ENCODE peak calls at places on chromosome 21, in ten cellular contexts. R, W, F, S, G, X, Q, V, U and E are unnamed samples.

GRCh38 chr21:36260030-36260787 is 59.8 kb upstream of the MORC3 start:
- DNase-seq in R (peak), W (peak), F (peak), S (peak), G (peak), X (no peak), Q (peak), V (peak), U (peak), E (peak)

GRCh38 chr21:27571706-27572105 is 604.8 kb upstream of the ADAMTS5 start:
- DNase-seq in R (no peak), W (peak), F (no peak), S (peak), G (no peak), X (no peak), Q (no peak), V (no peak), U (no peak), E (peak)

GRCh38 chr21:46098303-46099141 is 610 bp downstream of the COL6A2 start:
- DNase-seq in R (peak), W (no peak), F (peak), S (no peak), G (no peak), X (peak), Q (peak), V (peak), U (peak), E (no peak)

GRCh38 chr21:40688106-40688850 is 158.7 kb downstream of the DSCAM start:
- DNase-seq in R (no peak), W (no peak), F (no peak), S (no peak), G (no peak), X (no peak), Q (no peak), V (no peak), U (no peak), E (no peak)

GRCh38 chr21:42992943-42993712 is 18.8 kb downstream of the PKNOX1 start:
- DNase-seq in R (no peak), W (peak), F (no peak), S (peak), G (no peak), X (no peak), Q (no peak), V (no peak), U (no peak), E (no peak)

GRCh38 chr21:30329203-30329868 is 8.2 kb downstream of the KRTAP27-1 start:
- DNase-seq in R (no peak), W (peak), F (no peak), S (no peak), G (no peak), X (no peak), Q (no peak), V (no peak), U (no peak), E (no peak)

GRCh38 chr21:44982558-44983244 is 42.9 kb downstream of the SLX9 start:
- DNase-seq in R (no peak), W (peak), F (peak), S (peak), G (no peak), X (no peak), Q (no peak), V (no peak), U (no peak), E (no peak)

GRCh38 chr21:37146320-37147225 is 73.5 kb downstream of the TTC3 start:
- DNase-seq in R (no peak), W (peak), F (no peak), S (peak), G (no peak), X (no peak), Q (no peak), V (peak), U (no peak), E (no peak)

GRCh38 chr21:45388011-45388521 is 16.9 kb upstream of the COL18A1 start:
- DNase-seq in R (peak), W (no peak), F (no peak), S (no peak), G (no peak), X (peak), Q (peak), V (peak), U (no peak), E (no peak)

GRCh38 chr21:15667824-15668223 is 62.0 kb upstream of the USP25 start:
- DNase-seq in R (no peak), W (no peak), F (no peak), S (no peak), G (no peak), X (no peak), Q (no peak), V (peak), U (no peak), E (no peak)

GRCh38 chr21:35291963-35292627 is 243.0 kb upstream of the RUNX1 start:
- DNase-seq in R (no peak), W (no peak), F (no peak), S (no peak), G (no peak), X (no peak), Q (no peak), V (no peak), U (no peak), E (no peak)

GRCh38 chr21:29501451-29501850 is 202.7 kb downstream of the BACH1 start:
- DNase-seq in R (no peak), W (peak), F (no peak), S (peak), G (no peak), X (no peak), Q (no peak), V (no peak), U (no peak), E (no peak)

GRCh38 chr21:42550817-42551216 is 37.2 kb downstream of the SLC37A1 start:
- DNase-seq in R (no peak), W (no peak), F (peak), S (no peak), G (no peak), X (no peak), Q (no peak), V (no peak), U (no peak), E (no peak)

GRCh38 chr21:45574691-45575090 is 32.5 kb upstream of the SLC19A1 start:
- DNase-seq in R (no peak), W (no peak), F (no peak), S (no peak), G (no peak), X (peak), Q (no peak), V (no peak), U (no peak), E (no peak)

GRCh38 chr21:14243877-14244276 is 27.9 kb downstream of the RBM11 start:
- DNase-seq in R (no peak), W (no peak), F (no peak), S (no peak), G (no peak), X (no peak), Q (no peak), V (no peak), U (no peak), E (no peak)

GRCh38 chr21:10521091-10521598 is at the start of gene TPTE:
- DNase-seq in R (no peak), W (no peak), F (no peak), S (no peak), G (no peak), X (no peak), Q (no peak), V (no peak), U (no peak), E (no peak)

GRCh38 chr21:46517361-46517760 is 58.7 kb downstream of the DIP2A start:
- DNase-seq in R (no peak), W (no peak), F (peak), S (no peak), G (no peak), X (peak), Q (no peak), V (no peak), U (no peak), E (no peak)

GRCh38 chr21:34129039-34129891 is 55.9 kb downstream of the MRPS6 start:
- DNase-seq in R (peak), W (peak), F (peak), S (peak), G (peak), X (no peak), Q (peak), V (peak), U (peak), E (peak)
- TF ChIP-seq CTCF in R (peak), W (peak), F (no peak), S (peak), G (peak), X (no peak), Q (peak), V (peak), U (peak), E (peak)

GRCh38 chr21:38811257-38811656 is 5.5 kb downstream of the ETS2 start:
- DNase-seq in R (no peak), W (peak), F (no peak), S (peak), G (peak), X (peak), Q (no peak), V (no peak), U (no peak), E (peak)

GRCh38 chr21:38815060-38815405 is 9.3 kb downstream of the ETS2 start:
- DNase-seq in R (no peak), W (peak), F (no peak), S (no peak), G (no peak), X (no peak), Q (no peak), V (no peak), U (no peak), E (no peak)

GRCh38 chr21:38814126-38815059 is 8.7 kb downstream of the ETS2 start:
- DNase-seq in R (no peak), W (no peak), F (no peak), S (no peak), G (no peak), X (no peak), Q (peak), V (no peak), U (no peak), E (no peak)

GRCh38 chr21:38813554-38813953 is 7.8 kb downstream of the ETS2 start:
- DNase-seq in R (no peak), W (no peak), F (no peak), S (no peak), G (no peak), X (no peak), Q (no peak), V (no peak), U (no peak), E (no peak)

GRCh38 chr21:38813143-38813542 is 7.4 kb downstream of the ETS2 start:
- DNase-seq in R (no peak), W (no peak), F (no peak), S (no peak), G (no peak), X (peak), Q (peak), V (no peak), U (no peak), E (no peak)
- H3K4me3 ChIP-seq in R (no peak), W (no peak), F (no peak), S (no peak), G (no peak), X (no peak), Q (peak), V (no peak), U (peak), E (no peak)

DNA sequence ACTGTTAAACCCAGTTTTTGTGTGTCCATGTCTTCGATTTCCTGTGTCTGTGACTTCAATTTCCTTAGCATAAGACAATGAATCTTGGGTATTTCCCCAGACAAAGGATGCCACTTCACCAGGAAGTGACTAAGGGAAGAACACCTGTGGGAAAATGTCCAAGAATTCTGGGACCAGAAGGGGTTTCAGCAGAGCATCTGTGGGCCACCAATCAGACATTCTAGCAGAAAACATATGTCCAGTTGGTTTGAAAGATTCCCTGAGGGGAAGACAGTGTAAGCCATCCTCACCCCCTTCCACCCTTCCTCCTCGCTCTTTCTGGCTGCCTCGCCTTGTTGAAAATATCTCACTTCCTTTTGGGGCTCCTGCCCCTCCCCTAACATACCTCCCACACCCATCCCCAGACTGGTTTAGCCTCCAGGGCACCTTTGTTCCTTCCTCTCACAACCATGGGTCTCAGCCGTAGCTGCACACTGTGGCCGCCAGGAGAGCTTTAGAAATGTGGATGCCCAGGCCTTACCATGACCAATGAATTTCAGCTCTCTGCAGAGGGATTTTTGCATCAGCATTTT is 25.5 kb upstream of the IFNAR1 start:
- DNase-seq in R (no peak), W (peak), F (no peak), S (no peak), G (no peak), X (no peak), Q (no peak), V (no peak), U (peak), E (no peak)
- TF ChIP-seq CTCF in R (no peak), W (no peak), F (no peak), S (no peak), G (no peak), X (no peak), Q (peak), V (no peak), U (no peak), E (no peak)

GRCh38 chr21:19123053-19123452 is 719.5 kb upstream of the TMPRSS15 start:
- DNase-seq in R (no peak), W (no peak), F (no peak), S (no peak), G (no peak), X (no peak), Q (no peak), V (no peak), U (no peak), E (no peak)

GRCh38 chr21:19122371-19122770 is 718.8 kb upstream of the TMPRSS15 start:
- DNase-seq in R (no peak), W (no peak), F (no peak), S (no peak), G (no peak), X (no peak), Q (no peak), V (no peak), U (no peak), E (no peak)

GRCh38 chr21:19123525-19123924 is 719.9 kb upstream of the TMPRSS15 start:
- DNase-seq in R (no peak), W (no peak), F (no peak), S (no peak), G (no peak), X (no peak), Q (no peak), V (no peak), U (no peak), E (no peak)

GRCh38 chr21:19120591-19120990 is 717.0 kb upstream of the TMPRSS15 start:
- DNase-seq in R (no peak), W (no peak), F (no peak), S (no peak), G (no peak), X (no peak), Q (peak), V (no peak), U (no peak), E (no peak)
- H3K4me3 ChIP-seq in R (no peak), W (no peak), F (no peak), S (no peak), G (no peak), X (no peak), Q (no peak), V (no peak), U (no peak), E (no peak)

GRCh38 chr21:34034369-34035014 is 38.9 kb upstream of the MRPS6 start:
- DNase-seq in R (no peak), W (no peak), F (no peak), S (no peak), G (no peak), X (no peak), Q (no peak), V (no peak), U (no peak), E (no peak)
- TF ChIP-seq CTCF in R (no peak), W (no peak), F (no peak), S (no peak), G (no peak), X (no peak), Q (peak), V (no peak), U (no peak), E (no peak)